ENCODE peak calls at places on chromosomes 16 and 17, in eight cellular contexts. Y is astrocyte, O is neural progenitor cell, F is transverse colon, A is thoracic aorta, E is IMR-90, I is colonic mucosa, N is gastrocnemius medialis. U is an unnamed sample. For H3K4me1, the result is how much of the 10 kb centered on the place peaks cover.

GRCh38 chr16:16141141-16141540 is 82.2 kb downstream of the ABCC6 start:
- DNase-seq in Y (no peak), O (no peak), F (no peak), A (no peak), E (no peak), I (no peak), N (no peak), U (no peak)

GRCh38 chr16:50297301-50298074 is 31.1 kb downstream of the ADCY7 start:
- DNase-seq in Y (no peak), O (no peak), F (peak), A (no peak), E (no peak), I (no peak), N (no peak), U (no peak)

GRCh38 chr17:55062921-55063320 is 94.4 kb downstream of the STXBP4 start:
- DNase-seq in Y (peak), O (no peak), F (no peak), A (no peak), E (peak), I (no peak), N (no peak), U (no peak)

GRCh38 chr17:27153005-27153404 is 140.9 kb upstream of the WSB1 start:
- DNase-seq in Y (peak), O (no peak), F (no peak), A (no peak), E (peak), I (no peak), N (no peak), U (no peak)

GRCh38 chr17:72538921-72539352 is 418.1 kb downstream of the SOX9 start:
- DNase-seq in Y (no peak), O (peak), F (peak), A (no peak), E (no peak), I (no peak), N (no peak), U (no peak)

GRCh38 chr17:43881176-43881575 is 26.2 kb downstream of the MPP2 start:
- DNase-seq in Y (no peak), O (no peak), F (no peak), A (no peak), E (no peak), I (no peak), N (no peak), U (no peak)

GRCh38 chr17:58189436-58190146 is 2.9 kb upstream of the EPX start:
- DNase-seq in Y (peak), O (no peak), F (no peak), A (no peak), E (peak), I (no peak), N (no peak), U (peak)

GRCh38 chr16:74271879-74272278 is 24.7 kb upstream of the PSMD7 start:
- DNase-seq in Y (no peak), O (no peak), F (no peak), A (no peak), E (peak), I (no peak), N (no peak), U (no peak)

GRCh38 chr16:51151435-51151950 is 423 bp upstream of the SALL1 start:
- DNase-seq in Y (peak), O (peak), F (peak), A (no peak), E (peak), I (peak), N (no peak), U (peak)

GRCh38 chr16:8957509-8958157 is 6.1 kb downstream of the USP7 start:
- DNase-seq in Y (no peak), O (no peak), F (peak), A (no peak), E (no peak), I (peak), N (no peak), U (no peak)

GRCh38 chr16:24800586-24800985 is 45.2 kb upstream of the SLC5A11 start:
- DNase-seq in Y (peak), O (no peak), F (no peak), A (no peak), E (peak), I (no peak), N (no peak), U (peak)

GRCh38 chr16:22007509-22008214 is at the start of gene MOSMO:
- DNase-seq in Y (peak), O (peak), F (peak), A (no peak), E (peak), I (peak), N (peak), U (peak)

GRCh38 chr16:68079616-68080344 is 5.4 kb upstream of the NFATC3 start:
- DNase-seq in Y (no peak), O (no peak), F (peak), A (no peak), E (no peak), I (peak), N (peak), U (no peak)

GRCh38 chr16:57477531-57478202 is 8.6 kb downstream of the DOK4 start:
- DNase-seq in Y (no peak), O (peak), F (no peak), A (no peak), E (no peak), I (no peak), N (no peak), U (no peak)

GRCh38 chr17:34883106-34884000 is 77.9 kb downstream of the CCT6B start:
- DNase-seq in Y (no peak), O (peak), F (no peak), A (no peak), E (no peak), I (no peak), N (no peak), U (peak)

GRCh38 chr17:79473111-79473835 is 137.6 kb downstream of the RBFOX3 start:
- DNase-seq in Y (peak), O (no peak), F (no peak), A (no peak), E (no peak), I (no peak), N (no peak), U (no peak)

GRCh38 chr17:8941520-8941919 is 24.0 kb downstream of the PIK3R5 start:
- DNase-seq in Y (no peak), O (no peak), F (peak), A (no peak), E (no peak), I (no peak), N (no peak), U (no peak)

GRCh38 chr17:6110592-6110991 is 40.4 kb downstream of the WSCD1 start:
- DNase-seq in Y (peak), O (no peak), F (peak), A (no peak), E (no peak), I (peak), N (no peak), U (no peak)

GRCh38 chr17:29590261-29590978 is 972 bp upstream of the GIT1 start:
- DNase-seq in Y (peak), O (no peak), F (peak), A (no peak), E (peak), I (no peak), N (no peak), U (peak)

GRCh38 chr16:71919033-71919432 is 23.7 kb downstream of the IST1 start:
- DNase-seq in Y (no peak), O (no peak), F (peak), A (no peak), E (no peak), I (no peak), N (no peak), U (no peak)

GRCh38 chr16:30491744-30492308 is 19.3 kb downstream of the ITGAL start:
- DNase-seq in Y (peak), O (no peak), F (peak), A (no peak), E (peak), I (no peak), N (no peak), U (peak)

GRCh38 chr17:11144358-11145233 is 96.4 kb upstream of the SHISA6 start:
- DNase-seq in Y (no peak), O (peak), F (peak), A (no peak), E (no peak), I (peak), N (no peak), U (peak)

GRCh38 chr17:57480438-57481196 is 224.3 kb downstream of the MSI2 start:
- DNase-seq in Y (peak), O (no peak), F (no peak), A (no peak), E (peak), I (no peak), N (no peak), U (peak)

GRCh38 chr16:89761304-89761922 is 40.1 kb downstream of the ZNF276 start:
- DNase-seq in Y (no peak), O (no peak), F (no peak), A (no peak), E (no peak), I (no peak), N (no peak), U (no peak)

GRCh38 chr17:83032781-83033180 is 46.6 kb upstream of the METRNL start:
- DNase-seq in Y (no peak), O (no peak), F (no peak), A (no peak), E (no peak), I (no peak), N (no peak), U (no peak)

GRCh38 chr17:9928601-9929341 is 23.7 kb upstream of the RCVRN start:
- DNase-seq in Y (peak), O (peak), F (no peak), A (no peak), E (peak), I (no peak), N (no peak), U (peak)

GRCh38 chr16:9097266-9098219 is 6.1 kb downstream of the HAPSTR1 start:
- DNase-seq in Y (no peak), O (peak), F (no peak), A (no peak), E (no peak), I (no peak), N (no peak), U (no peak)

GRCh38 chr17:45038771-45039634 is 12.4 kb downstream of the DCAKD start:
- DNase-seq in Y (no peak), O (no peak), F (no peak), A (no peak), E (no peak), I (no peak), N (no peak), U (no peak)

GRCh38 chr16:66515543-66516171 is 34.3 kb downstream of the TK2 start:
- DNase-seq in Y (peak), O (no peak), F (no peak), A (no peak), E (peak), I (no peak), N (no peak), U (peak)
- TF ChIP-seq CTCF in Y (peak), O (peak), F (peak), A (peak), E (peak), I (no peak), N (no peak), U (peak)

DNA sequence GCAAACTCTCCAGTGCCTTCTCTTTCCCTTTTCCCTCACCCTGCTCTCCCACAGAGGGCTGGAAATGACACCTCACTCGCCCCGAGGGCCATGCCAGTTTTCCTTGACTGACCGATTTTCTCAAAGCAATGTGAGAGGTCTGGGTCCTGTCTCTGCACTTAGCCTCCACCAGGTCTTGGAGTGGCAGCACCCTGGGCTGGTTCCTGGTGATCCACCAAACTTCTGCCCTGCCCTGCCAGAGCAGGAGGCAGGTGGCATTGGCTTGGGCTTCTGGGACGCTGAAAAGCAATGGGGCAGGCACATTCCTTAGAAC is 97.5 kb downstream of the RAB11FIP4 start:
- DNase-seq in Y (no peak), O (no peak), F (no peak), A (no peak), E (no peak), I (no peak), N (no peak), U (no peak)
- H3K4me1 ChIP-seq in Y (under half), O (under half), F (half or more), A (under half), E (under half), I (under half), N (under half), U (under half)

GRCh38 chr17:77399319-77399959 is 258.7 kb downstream of the SEC14L1 start:
- DNase-seq in Y (no peak), O (no peak), F (no peak), A (no peak), E (no peak), I (no peak), N (no peak), U (no peak)

GRCh38 chr17:77403854-77404253 is 263.1 kb downstream of the SEC14L1 start:
- DNase-seq in Y (no peak), O (no peak), F (no peak), A (no peak), E (no peak), I (no peak), N (no peak), U (no peak)

GRCh38 chr17:77402159-77402731 is 261.5 kb downstream of the SEC14L1 start:
- DNase-seq in Y (no peak), O (no peak), F (no peak), A (no peak), E (no peak), I (no peak), N (no peak), U (no peak)

GRCh38 chr17:77398274-77398673 is 257.5 kb downstream of the SEC14L1 start:
- DNase-seq in Y (no peak), O (no peak), F (no peak), A (no peak), E (no peak), I (no peak), N (no peak), U (no peak)

GRCh38 chr17:77400445-77400870 is 259.7 kb downstream of the SEC14L1 start:
- DNase-seq in Y (no peak), O (peak), F (no peak), A (no peak), E (no peak), I (no peak), N (no peak), U (peak)
- TF ChIP-seq CTCF in Y (no peak), O (peak), F (peak), A (peak), E (peak), I (no peak), N (peak), U (peak)

GRCh38 chr17:81052199-81052997 is 17.4 kb downstream of the BAIAP2 start:
- DNase-seq in Y (no peak), O (no peak), F (no peak), A (no peak), E (no peak), I (no peak), N (no peak), U (no peak)
- H3K4me1 ChIP-seq in Y (under half), O (under half), F (under half), A (under half), E (under half), I (under half), N (under half), U (under half)

GRCh38 chr17:60641810-60642220 is 35.8 kb upstream of the BCAS3 start:
- DNase-seq in Y (peak), O (peak), F (peak), A (no peak), E (peak), I (peak), N (peak), U (peak)
- TF ChIP-seq CTCF in Y (peak), O (peak), F (peak), A (peak), E (peak), I (peak), N (no peak), U (peak)

GRCh38 chr16:85029413-85029794 is 1.8 kb downstream of the KIAA0513 start:
- DNase-seq in Y (peak), O (no peak), F (peak), A (no peak), E (peak), I (no peak), N (no peak), U (peak)
- H3K4me1 ChIP-seq in Y (under half), O (under half), F (under half), A (under half), E (under half), I (under half), N (under half), U (under half)

DNA sequence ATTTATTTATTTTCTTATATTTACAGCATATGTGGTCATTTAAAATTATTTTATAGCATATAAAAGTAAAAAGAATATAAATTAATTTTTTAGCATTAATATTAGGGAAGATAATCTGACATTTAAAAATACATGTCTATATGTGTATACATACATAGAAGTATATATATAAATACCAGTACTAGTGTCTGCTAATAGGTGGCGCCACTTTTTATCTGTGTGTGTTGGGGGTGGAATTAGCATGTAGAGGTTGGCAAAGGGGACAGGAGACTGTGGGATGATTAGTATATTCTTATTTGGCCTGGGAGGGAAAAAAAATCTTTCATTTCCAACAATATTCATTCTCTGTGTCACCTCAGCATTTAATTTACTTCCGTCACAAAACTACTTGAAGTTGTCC is 359.1 kb downstream of the WWOX start:
- DNase-seq in Y (no peak), O (no peak), F (no peak), A (no peak), E (no peak), I (no peak), N (no peak), U (peak)
- TF ChIP-seq CTCF in Y (no peak), O (peak), F (no peak), A (no peak), E (no peak), I (no peak), N (no peak), U (peak)

DNA sequence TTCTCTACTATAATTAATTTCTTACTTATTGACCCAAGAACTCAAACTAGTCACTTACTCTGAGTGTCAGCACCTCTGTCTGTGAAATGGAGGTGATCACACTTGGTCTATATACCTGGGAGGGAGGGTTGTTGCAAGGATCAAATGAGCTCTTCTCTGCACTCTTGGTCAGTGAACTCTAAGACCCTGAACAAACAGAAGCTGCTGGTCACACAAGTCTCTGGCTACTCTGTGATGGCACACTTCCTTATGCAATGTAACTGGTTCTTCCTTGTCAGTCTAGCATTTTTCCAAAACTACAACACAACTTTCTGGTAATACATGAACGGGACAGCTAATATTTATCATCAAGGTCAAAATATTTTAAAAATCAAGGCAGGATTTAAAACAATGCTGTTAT is 40.7 kb downstream of the GNA13 start:
- DNase-seq in Y (no peak), O (no peak), F (no peak), A (no peak), E (no peak), I (no peak), N (no peak), U (no peak)
- H3K4me1 ChIP-seq in Y (under half), O (under half), F (under half), A (half or more), E (under half), I (under half), N (under half), U (under half)

DNA sequence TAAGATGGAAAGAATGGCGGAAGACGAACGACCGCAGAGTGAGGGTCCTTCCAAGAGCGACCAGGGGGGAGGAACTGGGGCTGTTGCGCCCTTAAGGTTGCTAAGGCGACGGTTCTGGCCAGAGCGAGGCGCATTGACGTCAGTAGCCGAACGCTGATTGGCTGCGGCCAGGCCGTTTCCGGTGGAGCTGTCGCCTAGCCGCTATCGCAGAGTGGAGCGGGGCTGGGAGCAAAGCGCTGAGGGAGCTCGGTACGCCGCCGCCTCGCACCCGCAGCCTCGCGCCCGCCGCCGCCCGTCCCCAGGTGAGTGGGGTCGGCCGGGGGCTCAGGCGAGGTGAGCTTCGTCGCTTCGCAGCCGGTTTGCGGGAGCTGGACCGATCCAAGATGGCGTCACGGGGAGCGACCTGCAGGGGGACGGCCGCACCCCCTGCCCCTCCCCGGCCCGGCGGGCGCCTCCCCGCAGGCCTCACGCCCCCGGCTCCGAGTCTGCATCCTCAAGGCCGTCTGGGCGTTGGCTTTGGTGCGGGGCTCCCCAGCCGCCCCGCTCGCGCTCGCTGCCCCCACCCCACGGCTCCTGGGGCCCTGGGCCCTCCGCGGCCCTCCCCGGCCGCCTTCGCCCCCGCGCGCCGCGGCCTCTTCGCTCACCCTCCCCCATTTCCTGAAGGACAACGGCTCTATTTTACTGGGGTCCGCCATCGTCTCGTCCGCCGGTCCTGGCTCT is at the start of gene PRKAR1A:
- DNase-seq in Y (peak), O (peak), F (peak), A (peak), E (peak), I (peak), N (peak), U (peak)
- TF ChIP-seq CTCF in Y (no peak), O (peak), F (peak), A (peak), E (peak), I (no peak), N (peak), U (no peak)

GRCh38 chr17:48551601-48552452 is 6.9 kb upstream of the HOXB2 start:
- DNase-seq in Y (peak), O (no peak), F (no peak), A (no peak), E (peak), I (no peak), N (no peak), U (no peak)
- H3K4me1 ChIP-seq in Y (under half), O (under half), F (under half), A (half or more), E (under half), I (under half), N (under half), U (half or more)

U was measured in A673.